ENCODE peak calls at places on chromosomes 12 and 14, in eight cellular contexts. X is kidney epithelial cell; E is GM13977; T is effector memory CD8-positive, alpha-beta T cell; M is NCI-H1105; Z is NCI-H774; U is CD8-positive, alpha-beta memory T cell; F is kidney tubule cell. G is an unnamed sample.

GRCh38 chr12:112116232-112117060 is 7.9 kb upstream of the NAA25 start:
- DNase-seq in X (no peak), E (no peak), T (no peak), M (no peak), Z (peak), U (no peak), F (peak), G (no peak)

GRCh38 chr14:103384450-103385152 is 614 bp upstream of the MARK3 start:
- DNase-seq in X (no peak), E (no peak), T (no peak), M (no peak), Z (no peak), U (no peak), F (no peak), G (no peak)

GRCh38 chr14:68195126-68195525 is 375.5 kb downstream of the RAD51B start:
- DNase-seq in X (no peak), E (no peak), T (no peak), M (no peak), Z (peak), U (no peak), F (peak), G (peak)

GRCh38 chr12:49366652-49367380 is 446 bp upstream of the SPATS2 start:
- DNase-seq in X (no peak), E (peak), T (peak), M (peak), Z (peak), U (peak), F (peak), G (no peak)

GRCh38 chr14:93748208-93749080 is 39.8 kb downstream of the PRIMA1 start:
- DNase-seq in X (no peak), E (no peak), T (no peak), M (no peak), Z (no peak), U (no peak), F (no peak), G (no peak)

GRCh38 chr14:59632381-59632780 is 55.8 kb upstream of the CCDC175 start:
- DNase-seq in X (no peak), E (peak), T (no peak), M (peak), Z (peak), U (no peak), F (peak), G (no peak)

GRCh38 chr12:86774841-86775386 is 518.7 kb upstream of the MGAT4C start:
- DNase-seq in X (no peak), E (no peak), T (no peak), M (no peak), Z (no peak), U (no peak), F (no peak), G (no peak)

GRCh38 chr14:90785876-90786450 is 30.3 kb downstream of the TTC7B start:
- DNase-seq in X (no peak), E (no peak), T (no peak), M (no peak), Z (no peak), U (no peak), F (no peak), G (no peak)

GRCh38 chr12:4664111-4664510 is 15.2 kb downstream of the NDUFA9 start:
- DNase-seq in X (peak), E (no peak), T (no peak), M (no peak), Z (no peak), U (no peak), F (peak), G (no peak)

GRCh38 chr14:80504781-80505180 is 293.5 kb upstream of the DIO2 start:
- DNase-seq in X (no peak), E (no peak), T (no peak), M (no peak), Z (no peak), U (no peak), F (no peak), G (no peak)

GRCh38 chr14:70685480-70686197 is 43.9 kb downstream of the TTC9 start:
- DNase-seq in X (no peak), E (no peak), T (no peak), M (no peak), Z (no peak), U (no peak), F (no peak), G (no peak)

G was measured in iPS DF 6.9.